ENCODE peak calls at places on chromosomes 5 and 9, in four cellular contexts. T, P, D and J are unnamed samples.

GRCh38 chr9:89743216-89743575 is 138.4 kb downstream of the GADD45G start:
- DNase-seq in D (no peak), P (no peak), T (no peak), J (no peak)

GRCh38 chr9:115152281-115152680 is 34.3 kb upstream of the TNC start:
- DNase-seq in P (no peak), D (no peak), T (no peak), J (no peak)

GRCh38 chr5:75640395-75640794 is 29.1 kb downstream of the ANKDD1B start:
- DNase-seq in P (no peak), D (no peak), T (no peak), J (no peak)

GRCh38 chr9:133101356-133102189 is 19.5 kb downstream of the RALGDS start:
- DNase-seq in T (no peak), P (no peak), D (no peak), J (no peak)

GRCh38 chr9:91192379-91192775 is 169.3 kb downstream of the AUH start:
- DNase-seq in T (no peak), D (no peak), P (peak), J (peak)

GRCh38 chr9:129802833-129803678 is at the start of gene TOR1B:
- DNase-seq in D (peak), T (peak), P (peak), J (peak)

GRCh38 chr5:59275537-59276276 is 617.8 kb downstream of the PDE4D start:
- DNase-seq in D (peak), T (no peak), P (no peak), J (peak)

GRCh38 chr9:14271078-14271673 is 42.8 kb downstream of the NFIB start:
- DNase-seq in T (no peak), D (peak), P (peak), J (peak)

GRCh38 chr5:32531885-32532520 is 53.4 kb upstream of the SUB1 start:
- DNase-seq in P (no peak), D (no peak), T (peak), J (no peak)